ENCODE peak calls at places on chromosomes 2 and 18, in four cellular contexts. One of them, this sample, is unnamed.

GRCh38 chr2:97931118-97931850 is 64.5 kb downstream of the TMEM131 start:
- DNase-seq in glutamatergic neuron: no peak
- DNase-seq in left ventricle myocardium inferior: no peak
- DNase-seq in iris pigment epithelial cell: no peak
- DNase-seq in this sample: no peak

GRCh38 chr2:69335291-69335690 is 51.7 kb downstream of the GFPT1 start:
- DNase-seq in iris pigment epithelial cell: no peak
- DNase-seq in left ventricle myocardium inferior: no peak
- DNase-seq in glutamatergic neuron: no peak
- DNase-seq in this sample: no peak

GRCh38 chr2:32652555-32653209 is 24.8 kb downstream of the TTC27 start:
- DNase-seq in iris pigment epithelial cell: peak; percentile 11
- DNase-seq in glutamatergic neuron: no peak
- DNase-seq in left ventricle myocardium inferior: no peak
- DNase-seq in this sample: no peak

GRCh38 chr2:197152451-197153228 is 157.9 kb downstream of the ANKRD44 start:
- DNase-seq in iris pigment epithelial cell: peak; percentile 87
- DNase-seq in left ventricle myocardium inferior: no peak
- DNase-seq in glutamatergic neuron: no peak
- DNase-seq in this sample: no peak

GRCh38 chr2:37831081-37831780 is 93.9 kb upstream of the RMDN2 start:
- DNase-seq in left ventricle myocardium inferior: peak; percentile 62
- DNase-seq in iris pigment epithelial cell: no peak
- DNase-seq in glutamatergic neuron: no peak
- DNase-seq in this sample: no peak

GRCh38 chr2:205680067-205680466 is 2.2 kb upstream of the NRP2 start:
- DNase-seq in iris pigment epithelial cell: peak; percentile 82
- DNase-seq in glutamatergic neuron: peak; percentile 67
- DNase-seq in left ventricle myocardium inferior: no peak
- DNase-seq in this sample: no peak

GRCh38 chr2:178502751-178503150 is 22.5 kb downstream of the PLEKHA3 start:
- DNase-seq in left ventricle myocardium inferior: no peak
- DNase-seq in glutamatergic neuron: no peak
- DNase-seq in iris pigment epithelial cell: no peak
- DNase-seq in this sample: no peak

GRCh38 chr2:18096836-18097405 is 218.5 kb downstream of the KCNS3 start:
- DNase-seq in glutamatergic neuron: no peak
- DNase-seq in left ventricle myocardium inferior: no peak
- DNase-seq in iris pigment epithelial cell: no peak
- DNase-seq in this sample: no peak

GRCh38 chr2:61320181-61320580 is 150.7 kb downstream of the USP34 start:
- DNase-seq in glutamatergic neuron: no peak
- DNase-seq in left ventricle myocardium inferior: no peak
- DNase-seq in iris pigment epithelial cell: no peak
- DNase-seq in this sample: no peak

GRCh38 chr2:30254692-30255015 is 23.3 kb downstream of the LBH start:
- DNase-seq in glutamatergic neuron: no peak
- DNase-seq in left ventricle myocardium inferior: no peak
- DNase-seq in iris pigment epithelial cell: no peak
- DNase-seq in this sample: no peak

GRCh38 chr2:80896576-80896975 is 592.0 kb upstream of the LRRTM1 start:
- DNase-seq in glutamatergic neuron: peak; percentile 13
- DNase-seq in left ventricle myocardium inferior: no peak
- DNase-seq in iris pigment epithelial cell: no peak
- DNase-seq in this sample: no peak

GRCh38 chr18:10560457-10561045 is 34.7 kb downstream of the NAPG start:
- DNase-seq in glutamatergic neuron: peak; percentile 83
- DNase-seq in iris pigment epithelial cell: peak; percentile 69
- DNase-seq in left ventricle myocardium inferior: peak; percentile 64
- DNase-seq in this sample: peak; percentile 83

This sample was measured in tibial artery.